ENCODE peak calls at places on chromosomes 3 and 15, in nine cellular contexts. N is upper lobe of left lung, S is transverse colon, Q is esophagus muscularis mucosa, T is HepG2, W is ovary, F is stomach, V is A549, X is sigmoid colon. J is an unnamed sample.

GRCh38 chr3:55746808-55747413 is 259.8 kb upstream of the WNT5A start:
- DNase-seq in S (no peak), F (no peak), Q (no peak), X (no peak), W (no peak), N (no peak), T (no peak), V (no peak), J (no peak)

GRCh38 chr3:40137586-40138295 is 171.8 kb upstream of the EIF1B start:
- DNase-seq in T (no peak), V (no peak), N (no peak), S (no peak), W (no peak), X (no peak), Q (no peak), F (no peak), J (no peak)

GRCh38 chr15:43183270-43183669 is 1.9 kb upstream of the CCNDBP1 start:
- DNase-seq in S (no peak), Q (no peak), T (no peak), V (no peak), W (no peak), F (no peak), X (no peak), N (no peak), J (no peak)

GRCh38 chr3:141828487-141829284 is 47.8 kb upstream of the ATP1B3 start:
- DNase-seq in S (peak; percentile 78), T (no peak), W (no peak), F (peak; percentile 45), X (no peak), N (no peak), V (no peak), Q (no peak), J (no peak)

GRCh38 chr3:127997961-127998360 is 54.3 kb upstream of the SEC61A1 start:
- DNase-seq in X (no peak), V (no peak), Q (no peak), N (no peak), W (no peak), T (peak; percentile 90), F (peak; percentile 26), S (no peak), J (no peak)

GRCh38 chr15:70516408-70517193 is 246.8 kb downstream of the UACA start:
- DNase-seq in W (no peak), F (no peak), T (no peak), Q (no peak), V (no peak), S (no peak), N (no peak), X (no peak), J (no peak)

GRCh38 chr15:40932625-40933519 is 3.7 kb downstream of the DLL4 start:
- DNase-seq in V (no peak), W (no peak), Q (no peak), N (no peak), F (no peak), X (no peak), S (peak; percentile 68), T (peak; percentile 75), J (no peak)

GRCh38 chr3:170585008-170585936 is 603 bp downstream of the SLC7A14 start:
- DNase-seq in N (peak; percentile 79), X (no peak), T (no peak), Q (no peak), S (no peak), F (no peak), V (no peak), W (peak; percentile 10), J (no peak)

GRCh38 chr15:95733931-95734330 is 596.6 kb upstream of the NR2F2 start:
- DNase-seq in T (no peak), F (no peak), V (no peak), S (no peak), Q (no peak), W (no peak), N (no peak), X (no peak), J (no peak)

GRCh38 chr15:65374831-65375401 is 2.9 kb downstream of the IGDCC3 start:
- DNase-seq in T (no peak), W (no peak), X (no peak), S (no peak), V (no peak), N (no peak), Q (no peak), F (no peak), J (no peak)

GRCh38 chr3:169984287-169984686 is 17.7 kb downstream of the SEC62 start:
- DNase-seq in Q (no peak), T (no peak), V (no peak), F (peak; percentile 50), X (no peak), S (no peak), W (no peak), N (no peak), J (no peak)

GRCh38 chr3:119469378-119470189 is 821 bp downstream of the POGLUT1 start:
- DNase-seq in N (no peak), X (no peak), V (peak; percentile 37), Q (no peak), F (no peak), T (no peak), S (no peak), W (no peak), J (no peak)

GRCh38 chr3:147987549-147987948 is 578.4 kb downstream of the ZIC1 start:
- DNase-seq in T (peak; percentile 14), N (no peak), V (no peak), F (no peak), X (no peak), W (no peak), Q (no peak), S (no peak), J (no peak)

GRCh38 chr15:90962021-90962420 is 7.3 kb downstream of the RCCD1 start:
- DNase-seq in Q (no peak), F (no peak), S (no peak), N (no peak), T (no peak), X (no peak), V (no peak), W (no peak), J (no peak)

GRCh38 chr3:147449669-147450068 is 40.5 kb downstream of the ZIC1 start:
- DNase-seq in S (no peak), W (no peak), Q (no peak), V (no peak), F (no peak), N (no peak), X (no peak), T (no peak), J (no peak)

DNA sequence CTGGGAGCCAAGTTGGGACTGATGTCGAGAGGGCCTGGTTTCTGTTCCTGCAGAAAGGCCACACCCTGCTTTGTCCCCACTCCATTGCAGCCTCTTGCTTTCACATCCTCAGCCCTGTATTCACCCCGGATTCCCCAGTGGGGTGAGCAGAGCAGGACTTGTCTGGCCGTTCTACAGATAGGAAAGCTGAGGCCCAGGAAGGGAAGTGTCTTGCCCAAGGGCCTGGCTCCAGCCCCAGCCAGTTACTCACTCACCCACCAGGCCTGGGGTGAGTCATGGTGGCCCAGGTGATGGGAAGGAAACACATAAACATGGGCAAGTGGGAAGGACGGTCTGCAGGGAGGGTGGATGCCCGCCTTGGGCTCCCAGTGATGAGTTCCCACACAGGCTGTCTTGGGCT is 6.1 kb upstream of the DUSP7 start:
- DNase-seq in V (peak; percentile 58), W (no peak), X (no peak), S (peak; percentile 11), F (no peak), N (no peak), T (no peak), Q (no peak), J (no peak)
- TF ChIP-seq EP300 in V (no peak), W (no peak), X (no peak), S (no peak), F (no peak), N (no peak), T (no peak), Q (no peak), J (no peak)

GRCh38 chr15:73021139-73021621 is 31.1 kb upstream of the NEO1 start:
- DNase-seq in T (no peak), W (no peak), V (no peak), N (no peak), S (no peak), Q (no peak), X (no peak), F (no peak), J (no peak)
- TF ChIP-seq EP300 in T (no peak), W (no peak), V (no peak), N (no peak), S (no peak), Q (no peak), X (no peak), F (no peak), J (no peak)

GRCh38 chr3:73510784-73511183 is 114.0 kb downstream of the PDZRN3 start:
- DNase-seq in S (no peak), X (no peak), N (no peak), Q (peak; percentile 78), V (no peak), F (no peak), T (no peak), W (no peak), J (no peak)
- TF ChIP-seq EP300 in S (no peak), X (no peak), N (no peak), Q (no peak), V (no peak), F (no peak), T (no peak), W (no peak), J (no peak)

GRCh38 chr15:62240121-62240520 is 75.0 kb upstream of the C2CD4B start:
- DNase-seq in S (no peak), N (no peak), V (no peak), F (no peak), T (no peak), Q (no peak), X (no peak), W (no peak), J (no peak)

GRCh38 chr15:62242999-62243398 is 77.9 kb upstream of the C2CD4B start:
- DNase-seq in X (peak; percentile 45), V (no peak), Q (no peak), W (no peak), F (no peak), S (no peak), T (no peak), N (no peak), J (no peak)

GRCh38 chr15:62244762-62245161 is 79.7 kb upstream of the C2CD4B start:
- DNase-seq in S (no peak), T (no peak), F (peak; percentile 76), W (no peak), V (no peak), X (no peak), Q (no peak), N (no peak), J (no peak)

GRCh38 chr15:62240697-62241096 is 75.6 kb upstream of the C2CD4B start:
- DNase-seq in S (no peak), X (no peak), W (no peak), T (no peak), F (no peak), Q (no peak), V (no peak), N (no peak), J (no peak)

DNA sequence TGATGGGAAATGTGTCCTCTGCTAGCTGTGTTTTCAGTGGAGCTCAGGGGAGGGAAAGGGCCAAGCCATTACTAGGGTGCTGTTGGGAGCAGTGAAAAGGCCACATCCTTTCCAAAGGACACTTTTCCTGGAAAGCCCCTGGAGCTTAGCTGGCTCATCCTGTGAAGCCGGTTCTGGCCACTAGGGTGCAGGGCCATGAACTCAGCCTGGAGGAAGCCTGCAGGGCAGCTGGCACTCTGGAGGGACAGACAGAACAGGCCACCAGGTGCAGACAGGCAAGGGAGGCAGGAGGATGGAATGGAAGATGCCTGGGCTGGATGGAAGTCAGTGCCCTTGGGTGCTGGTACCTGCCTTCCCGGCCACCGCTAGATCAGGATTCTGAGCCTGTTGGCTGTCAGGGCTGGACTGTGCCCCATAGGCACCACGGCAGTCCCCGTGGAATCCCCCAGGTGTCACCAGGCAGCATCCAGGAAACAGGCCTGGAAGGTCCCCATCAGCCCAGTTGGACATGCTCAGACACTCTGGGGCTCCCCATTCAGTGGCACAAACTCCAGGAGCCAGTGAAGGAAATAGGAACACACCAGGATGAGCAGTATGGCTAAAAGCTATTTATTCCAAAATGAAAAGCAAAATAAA is 76.2 kb upstream of the C2CD4B start:
- DNase-seq in X (no peak), N (no peak), V (peak; percentile 46), W (no peak), Q (no peak), F (peak; percentile 42), T (peak; percentile 32), S (peak; percentile 18), J (no peak)
- TF ChIP-seq EP300 in X (no peak), N (no peak), V (no peak), W (no peak), Q (no peak), F (no peak), T (no peak), S (no peak), J (no peak)

J was measured in tibial nerve.